ENCODE peak calls at places on chromosomes 16 and 17, in nine cellular contexts. C is SK-N-SH, K is PC-3, U is GM23338, W is HCT116, E is PC-9, Y is MM.1S, S is GM23248, P is hepatocyte. B is an unnamed sample. For H3K9me2, the result is how much of the 10 kb centered on the place peaks cover.

GRCh38 chr17:80835816-80836657 is 155.6 kb upstream of the CHMP6 start:
- DNase-seq in C (no peak), W (no peak), E (no peak), P (no peak), U (no peak), Y (no peak), K (no peak), S (no peak), B (no peak)

GRCh38 chr16:2763173-2763572 is 10.7 kb downstream of the SRRM2 start:
- DNase-seq in U (no peak), P (no peak), W (no peak), E (no peak), C (no peak), S (no peak), K (no peak), Y (no peak), B (no peak)

GRCh38 chr17:81398855-81399451 is 3.7 kb downstream of the BAHCC1 start:
- DNase-seq in S (peak), K (peak), Y (no peak), P (no peak), W (no peak), C (no peak), E (no peak), U (no peak), B (no peak)

GRCh38 chr17:44807817-44808155 is 22.3 kb downstream of the GJC1 start:
- DNase-seq in S (peak), W (no peak), E (no peak), P (no peak), Y (no peak), K (no peak), U (no peak), C (no peak), B (no peak)

GRCh38 chr16:17177968-17178880 is 292.5 kb downstream of the XYLT1 start:
- DNase-seq in W (no peak), Y (no peak), P (peak), U (peak), E (no peak), C (no peak), S (peak), K (no peak), B (no peak)

GRCh38 chr17:40218006-40218739 is 931 bp upstream of the WIPF2 start:
- DNase-seq in P (no peak), Y (no peak), C (no peak), E (no peak), U (no peak), W (no peak), K (no peak), S (no peak), B (no peak)

GRCh38 chr17:16988749-16989229 is 16.9 kb upstream of the TNFRSF13B start:
- DNase-seq in Y (peak), W (no peak), C (no peak), P (no peak), U (no peak), K (no peak), S (no peak), E (no peak), B (no peak)

GRCh38 chr16:1903220-1903574 is 15.0 kb downstream of the HS3ST6 start:
- DNase-seq in W (no peak), P (no peak), S (no peak), K (no peak), E (no peak), Y (no peak), C (no peak), U (no peak), B (no peak)

GRCh38 chr17:76152580-76152979 is 11.5 kb upstream of the FOXJ1 start:
- DNase-seq in P (no peak), W (no peak), E (no peak), U (peak), S (no peak), K (no peak), C (no peak), Y (no peak), B (no peak)

GRCh38 chr16:2385441-2385840 is 43.8 kb upstream of the CCNF start:
- DNase-seq in S (peak), K (peak), C (no peak), Y (no peak), U (peak), E (peak), P (peak), W (no peak), B (no peak)

GRCh38 chr16:89909777-89910716 is 8.6 kb upstream of the MC1R start:
- DNase-seq in P (peak), U (peak), W (peak), C (peak), E (peak), K (peak), S (peak), Y (no peak), B (peak)

GRCh38 chr16:67216612-67217490 is 10.1 kb upstream of the TMEM208 start:
- DNase-seq in E (no peak), P (no peak), Y (no peak), W (no peak), K (no peak), S (peak), C (peak), U (no peak), B (no peak)

GRCh38 chr16:12470311-12471229 is 333.1 kb downstream of the CPPED1 start:
- DNase-seq in W (no peak), S (no peak), C (no peak), K (no peak), P (no peak), U (no peak), Y (no peak), E (no peak), B (no peak)

GRCh38 chr16:58515125-58515870 is at the start of gene SETD6:
- DNase-seq in E (peak), S (peak), P (peak), C (peak), U (peak), K (peak), W (peak), Y (peak), B (peak)

GRCh38 chr17:36921131-36921851 is 16.0 kb upstream of the LHX1 start:
- DNase-seq in E (peak), C (no peak), K (peak), U (peak), W (peak), S (peak), Y (no peak), P (peak), B (no peak)

GRCh38 chr16:87569601-87570559 is 32.4 kb upstream of the JPH3 start:
- DNase-seq in S (no peak), U (no peak), E (no peak), K (no peak), P (no peak), C (peak), Y (no peak), W (no peak), B (no peak)

GRCh38 chr17:5499790-5500189 is 13.4 kb downstream of the MIS12 start:
- DNase-seq in K (no peak), E (no peak), U (peak), W (no peak), P (peak), Y (no peak), S (peak), C (peak), B (no peak)

GRCh38 chr17:8163978-8164814 is 1.4 kb upstream of the VAMP2 start:
- DNase-seq in E (peak), Y (no peak), K (no peak), W (no peak), C (no peak), P (peak), S (peak), U (peak), B (peak)

GRCh38 chr17:40486513-40487370 is 14.7 kb downstream of the TNS4 start:
- DNase-seq in S (peak), Y (no peak), E (no peak), W (peak), P (no peak), K (peak), U (no peak), C (no peak), B (no peak)

GRCh38 chr16:12771341-12771798 is 32.3 kb downstream of the CPPED1 start:
- DNase-seq in Y (no peak), S (no peak), P (peak), W (no peak), E (no peak), C (no peak), U (no peak), K (no peak), B (no peak)

GRCh38 chr17:35315283-35315682 is 58.1 kb downstream of the SLFN11 start:
- DNase-seq in U (no peak), C (no peak), E (peak), P (no peak), K (peak), S (peak), W (no peak), Y (no peak), B (no peak)

GRCh38 chr16:65634291-65634690 is 512.4 kb upstream of the CDH11 start:
- DNase-seq in P (no peak), U (peak), W (no peak), C (peak), K (no peak), E (no peak), Y (no peak), S (peak), B (no peak)

GRCh38 chr17:9402590-9403199 is 172.9 kb downstream of the STX8 start:
- DNase-seq in Y (peak), K (peak), S (peak), W (peak), U (peak), E (peak), C (peak), P (peak), B (peak)

GRCh38 chr16:87836844-87837581 is 32.3 kb downstream of the SLC7A5 start:
- DNase-seq in U (no peak), P (no peak), E (no peak), S (no peak), W (no peak), C (no peak), Y (no peak), K (no peak), B (no peak)

GRCh38 chr17:83082435-83082834 is 3.0 kb downstream of the METRNL start:
- DNase-seq in E (no peak), U (no peak), Y (no peak), K (no peak), C (no peak), P (no peak), S (no peak), W (no peak), B (peak)

GRCh38 chr17:48555616-48556533 is 11.0 kb upstream of the HOXB2 start:
- DNase-seq in U (no peak), C (no peak), E (no peak), W (no peak), Y (no peak), K (peak), P (no peak), S (peak), B (no peak)

GRCh38 chr16:30051518-30051917 is 14.0 kb upstream of the ALDOA start:
- DNase-seq in Y (no peak), U (no peak), S (peak), C (no peak), W (no peak), E (no peak), K (peak), P (no peak), B (no peak)

GRCh38 chr17:28904800-28905199 is 1.9 kb upstream of the DHRS13 start:
- DNase-seq in S (no peak), Y (no peak), E (no peak), C (no peak), U (no peak), W (no peak), K (no peak), P (no peak), B (no peak)

GRCh38 chr16:85616608-85617311 is 3.6 kb downstream of the GSE1 start:
- DNase-seq in U (no peak), S (no peak), P (no peak), W (no peak), K (no peak), E (no peak), C (peak), Y (no peak), B (peak)

GRCh38 chr16:11004957-11005610 is 60.7 kb downstream of the CLEC16A start:
- DNase-seq in E (no peak), K (peak), P (no peak), W (no peak), C (no peak), U (no peak), S (peak), Y (no peak), B (no peak)

GRCh38 chr17:64343833-64344637 is 46.6 kb downstream of the PECAM1 start:
- DNase-seq in C (no peak), U (peak), E (peak), W (no peak), S (peak), K (peak), Y (peak), P (peak), B (no peak)

GRCh38 chr16:249431-249830 is 14.8 kb downstream of the FAM234A start:
- DNase-seq in C (no peak), W (no peak), P (no peak), U (no peak), K (no peak), Y (no peak), E (no peak), S (no peak), B (no peak)

GRCh38 chr17:67245694-67246397 is 850 bp upstream of the HELZ start:
- DNase-seq in S (peak), Y (no peak), U (peak), W (no peak), E (peak), P (peak), K (peak), C (peak), B (peak)

GRCh38 chr17:82272495-82273326 is 789 bp downstream of the CSNK1D start:
- DNase-seq in S (peak), K (no peak), P (peak), C (peak), U (peak), E (peak), W (no peak), Y (peak), B (peak)

GRCh38 chr16:11783319-11784047 is 13.6 kb downstream of the ZC3H7A start:
- DNase-seq in K (peak), P (no peak), W (no peak), S (peak), C (no peak), Y (peak), U (no peak), E (peak), B (peak)

GRCh38 chr17:78359216-78359935 is 501 bp downstream of the SOCS3 start:
- DNase-seq in Y (no peak), K (no peak), S (peak), W (no peak), P (no peak), E (no peak), U (peak), C (peak), B (no peak)

GRCh38 chr16:81417210-81417609 is 27.4 kb upstream of the CMIP start:
- DNase-seq in S (no peak), P (no peak), E (no peak), C (no peak), K (no peak), U (no peak), W (no peak), Y (no peak), B (no peak)
- H3K9me2 ChIP-seq in S (under half), P (under half), E (under half), C (under half), K (under half), U (under half), W (under half), Y (under half), B (under half)

GRCh38 chr17:15922586-15922985 is 22.3 kb upstream of the ADORA2B start:
- DNase-seq in P (no peak), S (no peak), U (no peak), Y (no peak), E (no peak), W (no peak), C (no peak), K (peak), B (no peak)
- H3K9me2 ChIP-seq in P (under half), S (under half), U (under half), Y (under half), E (under half), W (under half), C (under half), K (under half), B (under half)

DNA sequence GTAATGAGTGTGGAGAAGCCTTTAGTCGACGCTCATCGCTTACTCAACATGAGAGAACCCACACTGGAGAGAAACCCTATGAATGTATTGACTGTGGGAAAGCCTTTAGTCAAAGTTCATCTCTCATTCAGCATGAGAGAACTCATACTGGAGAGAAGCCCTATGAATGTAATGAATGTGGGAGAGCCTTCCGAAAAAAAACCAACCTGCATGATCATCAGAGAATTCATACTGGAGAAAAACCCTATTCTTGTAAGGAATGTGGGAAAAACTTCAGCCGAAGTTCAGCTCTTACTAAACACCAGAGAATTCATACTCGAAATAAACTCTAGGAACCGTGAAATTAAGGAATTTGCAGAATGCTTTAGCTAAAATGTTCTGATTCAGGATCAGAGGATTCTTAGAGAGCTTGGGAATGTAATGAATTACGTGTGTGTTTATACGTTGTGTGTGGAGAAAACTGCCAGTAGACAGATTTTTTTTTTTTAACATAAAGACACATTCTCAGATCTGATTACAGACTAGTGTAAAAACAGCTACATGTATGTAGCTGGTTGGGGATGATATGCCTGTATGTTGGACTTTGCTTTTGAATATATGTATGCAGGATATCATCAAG is 25.4 kb downstream of the ZFP90 start:
- DNase-seq in C (no peak), Y (no peak), P (no peak), E (no peak), U (peak), S (peak), W (no peak), K (no peak), B (peak)
- H3K9me2 ChIP-seq in C (under half), Y (under half), P (under half), E (under half), U (under half), S (under half), W (under half), K (under half), B (under half)

GRCh38 chr17:15655162-15655561 is 28.9 kb downstream of the TRIM16 start:
- DNase-seq in E (peak), U (no peak), C (no peak), K (peak), W (no peak), S (no peak), P (peak), Y (no peak), B (no peak)
- H3K9me2 ChIP-seq in E (under half), U (under half), C (under half), K (under half), W (under half), S (under half), P (under half), Y (under half), B (under half)

GRCh38 chr17:21298983-21299519 is 14.5 kb downstream of the MAP2K3 start:
- DNase-seq in Y (no peak), K (no peak), C (no peak), W (no peak), U (no peak), S (peak), P (no peak), E (no peak), B (no peak)
- H3K9me2 ChIP-seq in Y (under half), K (under half), C (under half), W (under half), U (under half), S (under half), P (under half), E (under half), B (under half)

GRCh38 chr17:2202302-2202995 is 101.1 kb downstream of the SMG6 start:
- DNase-seq in P (no peak), E (no peak), Y (no peak), S (no peak), C (no peak), U (no peak), K (no peak), W (no peak), B (no peak)

GRCh38 chr17:2204393-2204792 is 99.2 kb downstream of the SMG6 start:
- DNase-seq in S (no peak), E (no peak), W (no peak), U (no peak), C (no peak), P (no peak), Y (no peak), K (no peak), B (no peak)

GRCh38 chr17:2202996-2203575 is 100.5 kb downstream of the SMG6 start:
- DNase-seq in Y (no peak), S (no peak), W (no peak), E (no peak), C (no peak), K (no peak), U (no peak), P (no peak), B (no peak)

GRCh38 chr17:2207815-2208515 is 95.6 kb downstream of the SMG6 start:
- DNase-seq in P (no peak), C (no peak), S (no peak), E (no peak), W (no peak), K (no peak), Y (no peak), U (no peak), B (no peak)

GRCh38 chr17:2203818-2204217 is 99.8 kb downstream of the SMG6 start:
- DNase-seq in U (no peak), K (no peak), S (no peak), P (no peak), Y (no peak), C (no peak), E (no peak), W (no peak), B (no peak)
- H3K9me2 ChIP-seq in U (under half), K (under half), S (under half), P (under half), Y (under half), C (under half), E (under half), W (under half), B (under half)

DNA sequence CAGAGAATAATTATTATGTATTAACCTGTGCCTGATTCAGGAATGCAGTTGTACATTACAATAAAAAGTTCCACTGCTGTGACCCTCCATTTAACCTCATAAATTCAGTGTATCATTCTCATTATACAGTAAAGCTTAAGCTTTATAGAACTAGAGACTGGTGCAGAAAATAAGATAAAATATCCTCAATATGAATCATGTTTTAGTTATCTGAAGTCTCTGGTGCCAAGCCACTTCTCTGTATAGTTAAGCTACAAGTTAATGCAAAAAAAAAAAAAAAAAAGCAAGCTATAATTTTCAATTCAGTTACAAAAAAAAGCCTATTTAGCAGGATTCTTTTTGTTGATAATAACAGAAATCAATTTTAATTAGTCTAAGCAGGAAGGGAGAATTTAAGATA is 22.4 kb upstream of the SMIM36 start:
- DNase-seq in W (no peak), S (peak), P (no peak), U (no peak), K (no peak), E (no peak), Y (no peak), C (no peak), B (no peak)
- H3K9me2 ChIP-seq in W (under half), S (under half), P (under half), U (under half), K (under half), E (under half), Y (under half), C (under half), B (under half)

DNA sequence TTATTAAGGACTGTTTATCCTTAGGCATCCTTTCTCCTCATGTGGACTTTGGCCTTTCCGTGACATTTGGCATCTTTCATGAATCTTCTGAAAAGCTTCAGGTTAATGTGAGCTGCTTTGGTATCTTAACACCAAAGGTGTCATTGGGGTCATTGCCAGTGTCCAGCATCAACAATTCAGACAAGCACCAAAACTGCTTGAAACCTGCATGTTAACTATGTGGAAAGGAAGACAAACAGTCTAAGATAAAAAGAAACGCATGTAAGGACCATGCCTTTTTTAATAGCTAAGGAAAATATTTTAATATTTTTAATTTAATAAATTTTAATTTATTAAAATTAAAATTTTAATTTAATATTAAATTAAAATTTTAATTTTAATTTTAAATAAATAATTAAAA is 7.9 kb downstream of the ALOX12 start:
- DNase-seq in W (no peak), E (no peak), U (no peak), K (no peak), P (no peak), C (no peak), Y (no peak), S (no peak), B (no peak)
- H3K9me2 ChIP-seq in W (under half), E (under half), U (under half), K (under half), P (under half), C (under half), Y (under half), S (under half), B (under half)

B was measured in OCI-LY7.